ENCODE peak calls at places on chromosomes 1 and 21, in four cellular contexts. T, S, K and X are unnamed samples.
A peak's percentile ranks its signal among the peaks of the same experiment; 100 is the strongest.

GRCh38 chr1:19009882-19010321 is 53.4 kb upstream of the IFFO2 start:
- DNase-seq in T (no peak), S (peak; percentile 96), K (no peak), X (no peak)

GRCh38 chr21:33836408-33836807 is 79.2 kb downstream of the ATP5PO start:
- DNase-seq in T (no peak), S (no peak), K (no peak), X (no peak)

GRCh38 chr1:7110306-7110705 is 325.1 kb downstream of the CAMTA1 start:
- DNase-seq in T (no peak), S (no peak), K (no peak), X (no peak)

GRCh38 chr1:3294450-3294849 is 160.0 kb upstream of the ARHGEF16 start:
- DNase-seq in T (no peak), S (no peak), K (no peak), X (no peak)

GRCh38 chr1:91650764-91651163 is 150.1 kb downstream of the CDC7 start:
- DNase-seq in T (no peak), S (peak; percentile 49), K (peak; percentile 85), X (peak; percentile 81)

GRCh38 chr1:110765640-110766335 is 91.0 kb upstream of the KCNA3 start:
- DNase-seq in T (peak; percentile 39), S (peak; percentile 38), K (no peak), X (peak; percentile 20)

GRCh38 chr1:30756545-30757195 is 904 bp downstream of the LAPTM5 start:
- DNase-seq in T (no peak), S (peak; percentile 28), K (peak; percentile 78), X (no peak)

GRCh38 chr1:30314591-30314990 is 408.8 kb downstream of the MATN1 start:
- DNase-seq in T (no peak), S (no peak), K (no peak), X (no peak)

GRCh38 chr1:173002891-173003582 is 47.7 kb downstream of the TNFSF18 start:
- DNase-seq in T (no peak), S (peak; percentile 41), K (no peak), X (no peak)

GRCh38 chr1:178057863-178058576 is 35.9 kb upstream of the RASAL2 start:
- DNase-seq in T (no peak), S (no peak), K (peak; percentile 91), X (peak; percentile 70)

GRCh38 chr1:36493524-36493923 is 10.8 kb upstream of the CSF3R start:
- DNase-seq in T (no peak), S (no peak), K (no peak), X (no peak)

GRCh38 chr1:173333581-173333980 is 126.5 kb upstream of the TNFSF4 start:
- DNase-seq in T (no peak), S (no peak), K (no peak), X (no peak)

GRCh38 chr1:39575191-39576015 is 1.2 kb downstream of the PABPC4 start:
- DNase-seq in T (peak; percentile 40), S (no peak), K (peak; percentile 86), X (peak; percentile 36)

GRCh38 chr21:36572091-36572490 is 92.2 kb upstream of the CLDN14 start:
- DNase-seq in T (no peak), S (no peak), K (no peak), X (no peak)

GRCh38 chr1:234519506-234519905 is 40.5 kb upstream of the TARBP1 start:
- DNase-seq in T (no peak), S (no peak), K (no peak), X (no peak)

GRCh38 chr1:85420199-85420598 is 44.8 kb downstream of the DDAH1 start:
- DNase-seq in T (no peak), S (no peak), K (no peak), X (no peak)

GRCh38 chr1:16117369-16117768 is 38.5 kb downstream of the EPHA2 start:
- DNase-seq in T (no peak), S (no peak), K (no peak), X (no peak)

GRCh38 chr1:165371588-165372235 is 15.2 kb upstream of the LMX1A start:
- DNase-seq in T (no peak), S (no peak), K (no peak), X (no peak)

GRCh38 chr1:169098380-169098779 is 8.1 kb upstream of the ATP1B1 start:
- DNase-seq in T (no peak), S (no peak), K (no peak), X (no peak)

GRCh38 chr21:45034556-45035476 is 39.6 kb upstream of the ADARB1 start:
- DNase-seq in T (no peak), S (no peak), K (peak; percentile 24), X (peak; percentile 13)
- H3K4me1 ChIP-seq in T (no peaks in the 10 kb centered on the region), S (no peaks in the 10 kb centered on the region), K (peaks cover 15% of the 10 kb centered on the region), X (no peaks in the 10 kb centered on the region)

DNA sequence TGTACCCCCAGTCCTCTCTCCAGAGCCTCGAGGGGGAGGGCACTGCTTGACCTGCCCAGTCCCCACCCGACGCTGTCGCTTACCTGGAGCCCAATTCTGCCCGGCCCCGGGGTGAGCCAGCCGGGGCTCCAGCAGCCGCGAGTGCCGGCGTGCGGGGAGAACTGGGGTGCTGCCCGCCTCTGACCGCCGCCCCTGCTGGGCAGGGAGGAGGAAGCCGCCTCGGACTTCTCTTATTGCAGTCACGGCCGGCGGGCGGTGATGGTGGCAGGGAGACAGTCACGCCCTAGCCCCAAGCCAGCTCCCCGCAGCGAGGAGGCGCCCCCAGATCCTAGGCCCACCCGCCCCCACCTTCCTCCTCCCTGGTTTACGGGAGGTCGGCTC is at the start of gene FGR:
- DNase-seq in T (no peak), S (no peak), K (peak; percentile 61), X (no peak)
- TF ChIP-seq POLR2A in T (no peak), S (no peak), K (no peak), X (no peak)

DNA sequence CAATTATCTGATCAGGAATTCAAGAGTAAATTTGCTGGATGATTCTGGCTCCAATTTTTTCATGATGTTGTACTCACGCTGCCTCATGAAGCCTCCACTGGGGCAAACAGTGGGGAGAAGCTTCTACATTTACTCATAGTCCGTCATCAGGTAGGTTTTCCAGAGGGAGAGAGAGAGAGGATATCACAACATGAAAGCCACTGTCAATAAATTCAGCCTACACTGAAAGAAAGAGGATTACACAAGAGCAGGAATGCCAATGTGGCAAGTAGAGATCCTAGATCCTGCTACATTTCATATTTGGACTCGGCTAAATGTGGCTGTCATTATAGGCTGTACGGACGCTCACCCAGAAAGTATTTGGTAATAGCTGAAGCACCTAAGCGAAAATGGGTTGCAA is 819.9 kb downstream of the BRINP3 start:
- DNase-seq in T (no peak), S (peak; percentile 55), K (no peak), X (no peak)
- H3K9me3 ChIP-seq in T (no peaks in the 10 kb centered on the region), S (no peaks in the 10 kb centered on the region), K (no peaks in the 10 kb centered on the region), X (no peaks in the 10 kb centered on the region)

GRCh38 chr21:41711416-41712023 is 55.3 kb downstream of the RIPK4 start:
- DNase-seq in T (peak; percentile 61), S (no peak), K (no peak), X (no peak)
- H3K4me1 ChIP-seq in T (peaks cover 5% of the 10 kb centered on the region), S (peaks cover 53% of the 10 kb centered on the region), K (no peaks in the 10 kb centered on the region), X (no peaks in the 10 kb centered on the region)